ENCODE peak calls at places on chromosomes 13 and 19, in four cellular contexts. K is left lung, U is AG04450, J is neural progenitor cell. W is an unnamed sample.
A peak's percentile ranks its signal among the peaks of the same experiment; 100 is the strongest.

GRCh38 chr19:18804139-18804601 is 13.1 kb upstream of the COMP start:
- DNase-seq in J (no peak), U (no peak), K (no peak), W (no peak)

GRCh38 chr13:40139896-40140520 is 484.5 kb downstream of the COG6 start:
- DNase-seq in K (no peak), U (no peak), J (no peak), W (no peak)

GRCh38 chr13:113074401-113074800 is 31.2 kb upstream of the F7 start:
- DNase-seq in K (peak; percentile 65), U (no peak), J (no peak), W (no peak)

GRCh38 chr13:101481421-101481820 is 28.9 kb downstream of the ITGBL1 start:
- DNase-seq in U (no peak), K (no peak), J (no peak), W (no peak)

GRCh38 chr13:27472941-27473340 is 22.6 kb upstream of the MTIF3 start:
- DNase-seq in U (no peak), J (no peak), K (no peak), W (no peak)

GRCh38 chr19:46209051-46209450 is 20.5 kb upstream of the IGFL1 start:
- DNase-seq in U (no peak), K (no peak), J (no peak), W (no peak)

GRCh38 chr13:44267966-44268365 is 105.7 kb upstream of the SERP2 start:
- DNase-seq in U (peak; percentile 36), J (no peak), K (no peak), W (peak; percentile 55)

GRCh38 chr13:114065926-114066774 is 66.3 kb downstream of the RASA3 start:
- DNase-seq in K (peak; percentile 85), U (no peak), J (no peak), W (no peak)

GRCh38 chr13:77599351-77599750 is 63.8 kb downstream of the SCEL start:
- DNase-seq in K (no peak), J (no peak), U (no peak), W (no peak)

GRCh38 chr13:40269086-40269485 is 397.4 kb downstream of the FOXO1 start:
- DNase-seq in J (no peak), K (no peak), U (no peak), W (no peak)

GRCh38 chr13:97101912-97102311 is 107.6 kb upstream of the OXGR1 start:
- DNase-seq in U (no peak), K (no peak), J (no peak), W (no peak)

DNA sequence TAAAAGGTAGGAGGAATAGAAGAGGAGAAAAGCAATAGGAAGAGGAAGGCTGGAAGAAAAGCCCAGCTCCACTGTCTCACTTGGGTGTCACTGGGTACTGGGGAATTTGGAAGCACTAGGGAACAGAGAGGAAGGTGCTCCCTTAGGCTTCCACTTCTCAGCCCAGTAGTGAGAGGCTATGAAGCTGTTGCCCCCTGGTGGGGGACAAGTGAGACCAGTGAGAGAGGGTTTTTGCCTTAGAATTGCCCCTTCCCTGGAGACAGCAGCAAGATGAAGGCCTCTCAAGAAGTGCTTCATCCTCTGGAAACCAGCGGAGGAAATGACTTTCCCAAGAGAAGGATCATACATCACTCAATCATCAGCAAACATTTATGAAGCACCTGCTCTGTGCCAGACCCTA is 4.7 kb upstream of the ZNF606 start:
- DNase-seq in K (no peak), J (no peak), U (no peak), W (no peak)
- TF ChIP-seq CTCF in K (no peak), J (peak; percentile 11), U (peak; percentile 8), W (peak; percentile 14)

GRCh38 chr13:110263906-110264305 is 43.1 kb downstream of the COL4A1 start:
- DNase-seq in J (peak; percentile 45), U (no peak), K (no peak), W (no peak)
- TF ChIP-seq CTCF in J (no peak), U (no peak), K (no peak), W (no peak)

GRCh38 chr19:43652546-43652874 is 12.9 kb upstream of the CADM4 start:
- DNase-seq in U (no peak), K (no peak), J (no peak), W (no peak)
- TF ChIP-seq CTCF in U (no peak), K (no peak), J (no peak), W (no peak)

DNA sequence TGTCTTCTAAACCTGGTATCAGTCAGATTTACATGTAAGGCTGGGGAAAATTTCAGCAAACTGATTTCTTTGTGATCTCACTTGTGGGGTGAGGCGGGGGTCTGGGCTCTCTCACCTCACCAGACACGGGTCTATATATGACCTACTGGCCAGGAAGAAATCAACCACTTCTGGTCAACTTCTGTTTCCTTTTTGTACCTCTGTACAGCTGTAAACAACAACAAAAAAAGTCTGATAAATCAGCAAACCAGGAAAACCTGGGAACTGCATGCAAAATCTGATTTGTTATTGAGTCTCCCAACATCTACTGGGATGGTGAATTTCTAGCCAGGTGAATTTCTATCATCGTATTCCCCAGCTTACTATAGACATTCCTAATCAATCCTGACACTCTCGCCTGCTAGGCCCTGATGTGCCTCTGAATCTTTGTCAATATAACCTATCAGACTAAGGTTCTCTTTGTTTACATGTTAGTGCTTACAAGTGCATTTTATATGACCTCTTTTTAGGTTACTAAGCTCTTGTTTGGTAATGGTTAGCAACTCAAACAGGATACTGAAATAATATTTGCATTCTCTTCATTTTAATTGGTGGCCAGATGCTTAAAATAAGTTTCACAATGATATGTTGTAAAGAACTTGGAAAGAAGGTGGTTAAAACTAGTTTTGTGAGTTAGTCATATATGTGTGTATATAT is 77.7 kb downstream of the LRRC63 start:
- DNase-seq in J (no peak), U (no peak), K (no peak), W (no peak)
- TF ChIP-seq CTCF in J (no peak), U (no peak), K (no peak), W (no peak)